ENCODE peak calls at places on chromosomes 2 and 18, in nine cellular contexts. O is MM.1S, R is GM23248, P is GM23338, U is fibroblast of lung, K is HCT116, T is HepG2, D is PC-3, S is K562. E is an unnamed sample.

GRCh38 chr18:6001867-6002266 is 106.5 kb upstream of the TMEM200C start:
- DNase-seq in O (no peak), R (no peak), P (no peak), U (peak; percentile 24), K (no peak), T (no peak), D (no peak), S (no peak), E (no peak)

GRCh38 chr2:69959425-69959824 is 2.0 kb downstream of the ASPRV1 start:
- DNase-seq in O (no peak), R (no peak), P (no peak), U (no peak), K (no peak), T (no peak), D (no peak), S (no peak), E (no peak)

GRCh38 chr18:33578371-33579146 is 540 bp downstream of the ASXL3 start:
- DNase-seq in O (no peak), R (peak; percentile 27), P (peak; percentile 47), U (no peak), K (no peak), T (peak; percentile 1), D (no peak), S (no peak), E (no peak)

GRCh38 chr2:71190959-71191943 is 35.7 kb downstream of the PAIP2B start:
- DNase-seq in O (no peak), R (peak; percentile 59), P (no peak), U (peak; percentile 33), K (peak; percentile 3), T (peak; percentile 13), D (peak; percentile 43), S (no peak), E (peak; percentile 8)

GRCh38 chr18:10213526-10213925 is 240.9 kb upstream of the APCDD1 start:
- DNase-seq in O (peak; percentile 45), R (peak; percentile 15), P (no peak), U (peak; percentile 61), K (no peak), T (no peak), D (peak; percentile 59), S (no peak), E (peak; percentile 41)

GRCh38 chr2:139142252-139142651 is 362.1 kb upstream of the NXPH2 start:
- DNase-seq in O (peak; percentile 46), R (peak; percentile 15), P (peak; percentile 68), U (peak; percentile 20), K (peak; percentile 3), T (no peak), D (peak; percentile 71), S (peak; percentile 3), E (peak; percentile 24)

GRCh38 chr2:156320491-156320896 is 12.0 kb downstream of the NR4A2 start:
- DNase-seq in O (no peak), R (peak; percentile 53), P (peak; percentile 75), U (peak; percentile 53), K (no peak), T (no peak), D (no peak), S (peak; percentile 38), E (no peak)

GRCh38 chr2:164150601-164151000 is 414.8 kb upstream of the FIGN start:
- DNase-seq in O (no peak), R (peak; percentile 26), P (no peak), U (peak; percentile 67), K (no peak), T (no peak), D (no peak), S (no peak), E (no peak)

GRCh38 chr2:70560040-70560439 is 6.4 kb upstream of the TGFA start:
- DNase-seq in O (no peak), R (no peak), P (no peak), U (no peak), K (no peak), T (no peak), D (peak; percentile 51), S (no peak), E (no peak)

GRCh38 chr2:51662187-51662586 is 630.3 kb upstream of the NRXN1 start:
- DNase-seq in O (no peak), R (no peak), P (peak; percentile 66), U (no peak), K (no peak), T (no peak), D (no peak), S (no peak), E (no peak)

GRCh38 chr2:191056218-191056617 is 42.2 kb upstream of the STAT1 start:
- DNase-seq in O (no peak), R (no peak), P (no peak), U (no peak), K (no peak), T (no peak), D (no peak), S (no peak), E (no peak)

GRCh38 chr18:34767601-34768027 is 57.5 kb downstream of the DTNA start:
- DNase-seq in O (no peak), R (peak; percentile 94), P (no peak), U (peak; percentile 82), K (no peak), T (no peak), D (peak; percentile 72), S (no peak), E (peak; percentile 93)

GRCh38 chr2:12265646-12266045 is 451.1 kb upstream of the TRIB2 start:
- DNase-seq in O (no peak), R (no peak), P (no peak), U (peak; percentile 56), K (no peak), T (no peak), D (no peak), S (no peak), E (no peak)

GRCh38 chr2:218733615-218734021 is 23.0 kb downstream of the TTLL4 start:
- DNase-seq in O (peak; percentile 59), R (peak; percentile 67), P (no peak), U (peak; percentile 78), K (no peak), T (peak; percentile 84), D (peak; percentile 49), S (no peak), E (peak; percentile 91)

GRCh38 chr2:182970486-182970885 is 67.8 kb downstream of the NCKAP1 start:
- DNase-seq in O (no peak), R (no peak), P (no peak), U (no peak), K (no peak), T (no peak), D (no peak), S (no peak), E (no peak)

GRCh38 chr18:27540126-27540525 is 355.0 kb upstream of the CHST9 start:
- DNase-seq in O (no peak), R (no peak), P (peak; percentile 38), U (no peak), K (no peak), T (no peak), D (no peak), S (no peak), E (no peak)

GRCh38 chr2:228094377-228094921 is 87.0 kb downstream of the SPHKAP start:
- DNase-seq in O (no peak), R (peak; percentile 80), P (no peak), U (no peak), K (no peak), T (no peak), D (peak; percentile 65), S (no peak), E (no peak)

GRCh38 chr2:215338883-215339679 is 27.2 kb downstream of the ATIC start:
- DNase-seq in O (no peak), R (no peak), P (no peak), U (no peak), K (no peak), T (no peak), D (no peak), S (no peak), E (no peak)
- TF ChIP-seq EZH2 in O (no peak), R (no peak), P (no peak), U (no peak), K (no peak), T (no peak), D (no peak), S (no peak), E (no peak)

GRCh38 chr18:36692331-36692730 is 136.5 kb downstream of the TPGS2 start:
- DNase-seq in O (no peak), R (peak; percentile 91), P (no peak), U (peak; percentile 44), K (no peak), T (no peak), D (no peak), S (no peak), E (no peak)
- H3K4me3 ChIP-seq in O (no peak overlapping the region), R (peak overlapping the region; percentile 53), P (no peak overlapping the region), U (no peak overlapping the region), K (no peak overlapping the region), T (no peak overlapping the region), D (no peak overlapping the region), S (no peak overlapping the region), E (no peak overlapping the region)

DNA sequence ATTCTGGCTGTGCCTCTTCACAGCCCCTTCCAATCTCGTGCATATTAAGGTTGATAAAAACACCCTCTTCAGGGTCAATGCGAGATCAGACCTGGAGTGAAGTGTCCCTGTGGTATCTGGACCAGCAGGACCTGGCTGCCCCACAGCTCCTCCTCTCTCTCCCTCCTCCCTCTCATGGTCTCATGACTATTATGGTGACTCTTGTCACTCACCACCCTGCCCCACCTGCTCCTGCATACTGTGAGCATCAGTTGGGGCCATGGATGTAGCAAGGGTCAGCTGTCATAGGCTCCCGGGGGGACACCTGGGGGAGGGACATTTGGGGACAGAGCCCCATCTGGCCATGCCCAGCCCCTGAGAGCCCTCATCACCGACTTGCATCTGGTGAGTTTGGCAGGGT is 50.2 kb downstream of the ODC1 start:
- DNase-seq in O (no peak), R (no peak), P (no peak), U (no peak), K (no peak), T (no peak), D (no peak), S (no peak), E (no peak)
- H3K4me1 ChIP-seq in O (peaks cover 28% of the 10 kb centered on the region), R (peaks cover 14% of the 10 kb centered on the region), P (peaks cover 7% of the 10 kb centered on the region), U (peaks cover 3% of the 10 kb centered on the region), K (peaks cover 39% of the 10 kb centered on the region), T (peaks cover 41% of the 10 kb centered on the region), D (peaks cover 41% of the 10 kb centered on the region), S (peaks cover 12% of the 10 kb centered on the region), E (peaks cover 25% of the 10 kb centered on the region)

GRCh38 chr18:45839415-45840395 is 14.2 kb downstream of the SIGLEC15 start:
- DNase-seq in O (no peak), R (peak; percentile 90), P (peak; percentile 76), U (peak; percentile 80), K (peak; percentile 10), T (peak; percentile 23), D (peak; percentile 62), S (no peak), E (peak; percentile 62)

GRCh38 chr18:45837283-45838070 is 12.0 kb downstream of the SIGLEC15 start:
- DNase-seq in O (no peak), R (peak; percentile 83), P (peak; percentile 89), U (peak; percentile 59), K (no peak), T (no peak), D (no peak), S (no peak), E (no peak)

GRCh38 chr18:45836242-45837215 is 11.1 kb downstream of the SIGLEC15 start:
- DNase-seq in O (no peak), R (no peak), P (no peak), U (no peak), K (no peak), T (no peak), D (no peak), S (no peak), E (no peak)

GRCh38 chr18:45841060-45841764 is 15.7 kb downstream of the SIGLEC15 start:
- DNase-seq in O (no peak), R (no peak), P (no peak), U (no peak), K (no peak), T (no peak), D (no peak), S (no peak), E (no peak)

GRCh38 chr18:45838302-45839070 is 13.0 kb downstream of the SIGLEC15 start:
- DNase-seq in O (no peak), R (peak; percentile 58), P (no peak), U (no peak), K (no peak), T (no peak), D (no peak), S (no peak), E (no peak)
- TF ChIP-seq EZH2 in O (no peak), R (no peak), P (no peak), U (no peak), K (no peak), T (no peak), D (no peak), S (no peak), E (no peak)

E was measured in mammary epithelial cell.